ENCODE peak calls at places on chromosomes 12 and 14, in four cellular contexts. S, L, H and M are unnamed samples.

GRCh38 chr12:121050725-121051124 is 11.7 kb upstream of the OASL start:
- DNase-seq in S (no peak), H (no peak), L (no peak), M (no peak)

GRCh38 chr12:53299454-53300180 is at the start of gene MYG1:
- DNase-seq in L (peak; percentile 89), H (peak; percentile 95), S (peak; percentile 76), M (peak; percentile 85)

GRCh38 chr12:76685246-76685678 is 78.7 kb upstream of the ZDHHC17 start:
- DNase-seq in S (no peak), L (no peak), H (peak; percentile 34), M (no peak)

GRCh38 chr12:104720346-104721064 is 237.6 kb downstream of the SLC41A2 start:
- DNase-seq in S (no peak), L (no peak), H (peak; percentile 37), M (no peak)

GRCh38 chr12:132327351-132328171 is 1.8 kb downstream of the GALNT9 start:
- DNase-seq in S (no peak), H (peak; percentile 22), L (no peak), M (peak; percentile 98)

GRCh38 chr14:102491786-102492522 is 17.6 kb downstream of the ANKRD9 start:
- DNase-seq in S (peak; percentile 9), H (no peak), L (no peak), M (no peak)

GRCh38 chr14:56247495-56248087 is 129.4 kb downstream of the PELI2 start:
- DNase-seq in H (no peak), L (peak; percentile 12), S (no peak), M (no peak)

GRCh38 chr12:57591567-57592325 is 754 bp downstream of the PIP4K2C start:
- DNase-seq in L (no peak), H (peak; percentile 43), S (no peak), M (no peak)

GRCh38 chr12:58452546-58452945 is 467.8 kb downstream of the LRIG3 start:
- DNase-seq in H (no peak), L (no peak), S (no peak), M (no peak)

GRCh38 chr14:71538288-71538687 is 393.9 kb upstream of the RGS6 start:
- DNase-seq in H (no peak), L (no peak), S (no peak), M (no peak)

GRCh38 chr12:57872362-57872761 is 25.8 kb upstream of the CTDSP2 start:
- DNase-seq in S (no peak), H (no peak), L (no peak), M (no peak)

GRCh38 chr12:117300131-117300530 is 61.3 kb downstream of the NOS1 start:
- DNase-seq in L (no peak), S (no peak), H (no peak), M (no peak)

GRCh38 chr14:64769096-64770020 is 65.1 kb downstream of the PLEKHG3 start:
- DNase-seq in L (no peak), H (no peak), S (no peak), M (no peak)

GRCh38 chr14:75297417-75298040 is 18.9 kb downstream of the FOS start:
- DNase-seq in S (peak; percentile 9), L (no peak), H (no peak), M (no peak)

GRCh38 chr14:77663289-77663688 is 44.5 kb downstream of the ALKBH1 start:
- DNase-seq in L (no peak), S (no peak), H (no peak), M (no peak)

GRCh38 chr12:75877588-75878381 is 153.8 kb downstream of the PHLDA1 start:
- DNase-seq in L (no peak), H (peak; percentile 22), S (no peak), M (no peak)

GRCh38 chr12:123148223-123148622 is 2.7 kb downstream of the PITPNM2 start:
- DNase-seq in H (no peak), L (no peak), S (no peak), M (no peak)

GRCh38 chr12:3102721-3103410 is 25.7 kb downstream of the TSPAN9 start:
- DNase-seq in S (no peak), H (peak; percentile 47), L (no peak), M (no peak)

GRCh38 chr12:3101309-3102022 is 24.3 kb downstream of the TSPAN9 start:
- DNase-seq in S (no peak), L (no peak), H (no peak), M (peak; percentile 42)

GRCh38 chr12:3105690-3106479 is 28.7 kb downstream of the TSPAN9 start:
- DNase-seq in H (no peak), L (no peak), S (no peak), M (no peak)

GRCh38 chr12:3106564-3106963 is 29.4 kb downstream of the TSPAN9 start:
- DNase-seq in L (no peak), S (no peak), H (no peak), M (no peak)

DNA sequence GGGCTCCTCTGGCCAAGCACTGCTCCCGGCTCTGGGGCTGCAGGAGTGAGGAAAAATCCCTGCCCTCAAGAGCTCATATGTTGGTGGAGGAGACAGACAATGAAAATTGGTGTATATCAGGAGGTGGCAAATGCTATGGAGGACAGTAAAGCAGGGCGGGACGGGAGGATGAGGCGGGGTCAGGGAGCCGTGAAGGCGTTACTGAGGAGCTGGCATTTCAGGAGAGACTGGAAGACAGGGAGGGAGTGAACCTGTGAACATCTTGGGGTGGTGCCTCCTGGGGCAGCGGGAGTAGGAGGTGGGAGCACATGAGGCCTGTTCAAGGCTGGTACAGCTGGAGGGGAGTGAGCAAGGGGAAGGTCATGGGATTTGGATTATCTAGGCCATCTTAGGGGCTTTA is 26.6 kb downstream of the TSPAN9 start:
- DNase-seq in S (no peak), H (no peak), L (no peak), M (no peak)
- TF ChIP-seq POLR2A in S (no peak), H (no peak), L (no peak), M (no peak)

GRCh38 chr12:54384591-54385041 is at the start of gene ZNF385A:
- DNase-seq in H (no peak), L (no peak), S (no peak), M (no peak)
- TF ChIP-seq POLR2A in H (no peak), L (no peak), S (no peak), M (no peak)

GRCh38 chr14:60981626-60982455 is 796 bp downstream of the SLC38A6 start:
- DNase-seq in S (no peak), H (peak; percentile 16), L (peak; percentile 45), M (peak; percentile 16)

GRCh38 chr14:60986500-60986899 is 5.5 kb downstream of the SLC38A6 start:
- DNase-seq in S (no peak), L (no peak), H (no peak), M (no peak)

GRCh38 chr14:60984225-60984624 is 3.2 kb downstream of the SLC38A6 start:
- DNase-seq in S (no peak), H (no peak), L (no peak), M (no peak)

GRCh38 chr14:60977848-60978247 is 3.0 kb downstream of the TRMT5 start:
- DNase-seq in H (no peak), L (no peak), S (no peak), M (no peak)

DNA sequence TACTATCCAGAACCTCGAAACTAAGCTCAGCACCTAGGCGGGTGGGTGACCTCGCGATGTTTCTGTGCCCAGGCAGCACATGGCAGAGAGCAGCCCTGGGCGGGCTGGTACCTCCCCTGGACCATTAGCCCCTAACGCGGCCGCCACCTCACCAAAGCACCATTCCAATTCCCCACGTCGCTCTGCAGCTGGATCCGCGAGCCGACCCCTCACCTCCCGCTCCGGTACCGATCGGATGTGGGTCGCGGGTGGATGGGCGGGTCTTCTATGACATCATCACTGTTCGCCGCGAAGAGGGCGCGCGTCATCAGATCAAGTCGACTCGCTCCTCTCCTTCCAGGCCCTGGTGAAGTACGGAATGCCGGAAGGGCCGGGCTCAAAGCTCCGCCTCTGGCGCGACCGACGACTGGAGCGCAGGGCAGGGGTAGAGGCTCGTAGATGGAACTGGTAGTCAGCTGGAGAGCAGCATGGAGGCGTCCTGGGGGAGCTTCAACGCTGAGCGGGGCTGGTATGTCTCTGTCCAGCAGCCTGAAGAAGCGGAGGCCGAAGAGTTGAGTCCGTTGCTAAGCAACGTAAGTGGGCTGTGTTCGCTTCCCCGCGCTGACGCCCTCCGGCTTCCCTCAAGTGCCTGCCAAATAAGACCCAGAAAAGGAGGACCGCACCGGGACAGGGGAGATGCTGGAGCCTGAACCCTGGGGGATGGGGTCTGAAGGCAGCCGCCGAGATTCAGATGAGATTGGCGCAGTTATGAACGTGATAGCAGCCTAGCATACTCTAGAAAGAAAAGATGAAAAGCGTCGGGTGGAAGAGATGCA is at the start of the genes SLC38A6 and TRMT5:
- DNase-seq in S (peak; percentile 94), L (peak; percentile 91), H (peak; percentile 97), M (peak; percentile 65)
- TF ChIP-seq POLR2A in S (peak; percentile 58), L (peak; percentile 71), H (no peak), M (peak; percentile 48)

GRCh38 chr14:32003585-32003984 is 73.5 kb upstream of the ARHGAP5 start:
- DNase-seq in H (no peak), S (no peak), L (no peak), M (no peak)
- TF ChIP-seq POLR2A in H (no peak), S (no peak), L (no peak), M (no peak)

GRCh38 chr14:96586921-96587822 is 85.0 kb downstream of the PAPOLA start:
- DNase-seq in S (no peak), H (no peak), L (no peak), M (no peak)
- TF ChIP-seq POLR2A in S (no peak), H (no peak), L (no peak), M (no peak)

DNA sequence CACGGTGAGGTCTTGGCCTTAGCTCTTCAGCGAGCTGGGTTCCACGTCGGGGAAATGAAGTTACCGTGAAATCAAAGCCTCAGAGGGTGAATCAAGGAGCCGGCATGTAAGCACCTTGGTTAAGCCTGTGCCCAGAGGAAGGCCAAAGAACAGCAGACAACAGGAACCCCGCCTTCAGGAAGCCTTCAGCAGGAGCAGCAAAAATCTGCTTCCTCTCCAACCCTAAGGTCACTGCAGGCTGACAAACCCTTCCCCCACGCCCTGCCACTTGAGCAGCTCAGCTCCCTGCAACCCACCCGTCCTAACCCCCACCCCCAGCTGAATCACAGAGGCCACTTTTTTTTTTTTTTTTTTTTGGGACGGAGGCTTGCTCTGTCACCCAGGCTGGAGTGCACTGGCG is 72.9 kb upstream of the LTA4H start:
- DNase-seq in S (peak; percentile 17), H (no peak), L (no peak), M (no peak)
- TF ChIP-seq POLR2A in S (no peak), H (no peak), L (no peak), M (no peak)

DNA sequence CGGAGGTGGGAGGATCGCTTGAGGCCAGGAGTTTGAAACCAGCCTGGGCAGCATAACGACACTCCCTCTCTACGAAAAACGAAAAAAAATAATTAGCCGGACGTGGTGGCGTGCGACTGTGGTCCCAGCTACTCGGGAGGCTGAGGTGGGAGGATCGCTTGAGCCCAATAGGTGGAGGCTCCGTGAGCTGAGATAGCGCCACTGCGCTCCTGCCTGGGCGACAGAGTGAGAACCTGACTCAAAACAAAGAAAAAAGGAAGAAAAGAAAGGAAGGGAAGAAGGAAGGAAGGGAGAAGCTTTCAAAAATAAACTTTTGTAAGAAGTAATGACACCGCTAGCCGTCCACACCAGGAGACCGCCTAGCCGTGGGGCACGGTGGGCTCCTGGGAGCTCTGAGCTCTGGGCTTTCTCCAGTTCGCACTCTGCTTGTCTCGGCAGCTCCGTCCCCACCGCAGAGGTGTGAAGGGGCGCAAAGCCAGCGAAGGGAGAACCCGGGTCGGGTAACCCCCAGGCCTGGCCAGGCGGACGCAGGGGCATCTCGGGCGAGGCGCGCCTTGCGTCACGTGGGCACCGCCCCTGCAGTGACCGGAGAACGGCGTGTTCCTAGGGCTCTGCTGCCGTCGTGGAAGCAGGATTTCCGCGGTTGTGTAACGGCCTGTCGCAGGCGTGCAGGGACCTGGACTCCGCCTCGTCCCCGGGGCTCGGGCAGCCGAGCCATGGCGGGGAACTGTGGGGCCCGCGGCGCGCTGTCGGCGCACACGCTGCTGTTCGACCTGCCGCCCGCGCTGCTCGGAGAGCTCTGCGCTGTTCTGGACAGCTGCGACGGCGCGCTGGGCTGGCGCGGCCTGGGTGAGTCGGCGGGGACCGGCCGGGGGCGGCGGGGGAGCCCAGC is at the start of gene IRAK3:
- DNase-seq in L (no peak), H (peak; percentile 79), S (peak; percentile 80), M (no peak)
- TF ChIP-seq POLR2A in L (no peak), H (no peak), S (peak; percentile 89), M (no peak)